ENCODE peak calls at places on chromosomes 1 and 21, in nine cellular contexts. One of them, this sample, is unnamed.

GRCh38 chr1:54768093-54768492 is 3.8 kb upstream of the PARS2 start:
- DNase-seq in IMR-90: peak; percentile 13
- DNase-seq in HCT116: no peak
- DNase-seq in stomach: peak; percentile 29
- DNase-seq in uterus: no peak
- DNase-seq in breast epithelium: no peak
- DNase-seq in right lobe of liver: no peak
- DNase-seq in prostate gland: no peak
- DNase-seq in esophagus squamous epithelium: no peak
- DNase-seq in this sample: no peak

GRCh38 chr1:117959364-117959763 is 29.8 kb downstream of the WDR3 start:
- DNase-seq in IMR-90: peak; percentile 45
- DNase-seq in HCT116: no peak
- DNase-seq in stomach: no peak
- DNase-seq in uterus: no peak
- DNase-seq in breast epithelium: no peak
- DNase-seq in right lobe of liver: no peak
- DNase-seq in prostate gland: no peak
- DNase-seq in esophagus squamous epithelium: no peak
- DNase-seq in this sample: no peak

GRCh38 chr21:41926068-41926806 is 27.6 kb downstream of the C2CD2 start:
- DNase-seq in IMR-90: peak; percentile 66
- DNase-seq in HCT116: no peak
- DNase-seq in stomach: peak; percentile 44
- DNase-seq in uterus: no peak
- DNase-seq in breast epithelium: peak; percentile 37
- DNase-seq in right lobe of liver: no peak
- DNase-seq in prostate gland: peak; percentile 35
- DNase-seq in esophagus squamous epithelium: no peak
- DNase-seq in this sample: no peak

GRCh38 chr1:27832762-27833161 is 2.2 kb downstream of the PPP1R8 start:
- DNase-seq in IMR-90: peak; percentile 62
- DNase-seq in HCT116: no peak
- DNase-seq in stomach: no peak
- DNase-seq in uterus: no peak
- DNase-seq in breast epithelium: no peak
- DNase-seq in right lobe of liver: no peak
- DNase-seq in prostate gland: no peak
- DNase-seq in esophagus squamous epithelium: no peak
- DNase-seq in this sample: no peak

GRCh38 chr1:202710070-202711025 is at the start of gene SYT2:
- DNase-seq in IMR-90: no peak
- DNase-seq in HCT116: no peak
- DNase-seq in stomach: peak; percentile 35
- DNase-seq in uterus: no peak
- DNase-seq in breast epithelium: no peak
- DNase-seq in right lobe of liver: peak; percentile 47
- DNase-seq in prostate gland: no peak
- DNase-seq in esophagus squamous epithelium: no peak
- DNase-seq in this sample: no peak

GRCh38 chr1:43405876-43406234 is 16.2 kb downstream of the SZT2 start:
- DNase-seq in IMR-90: no peak
- DNase-seq in HCT116: no peak
- DNase-seq in stomach: no peak
- DNase-seq in uterus: no peak
- DNase-seq in breast epithelium: no peak
- DNase-seq in right lobe of liver: no peak
- DNase-seq in prostate gland: no peak
- DNase-seq in esophagus squamous epithelium: no peak
- DNase-seq in this sample: no peak

GRCh38 chr1:228555074-228555989 is 68.2 kb downstream of the RNF187 start:
- DNase-seq in IMR-90: no peak
- DNase-seq in HCT116: no peak
- DNase-seq in stomach: no peak
- DNase-seq in uterus: no peak
- DNase-seq in breast epithelium: no peak
- DNase-seq in right lobe of liver: no peak
- DNase-seq in prostate gland: no peak
- DNase-seq in esophagus squamous epithelium: no peak
- DNase-seq in this sample: no peak

GRCh38 chr21:43826623-43826974 is 37.2 kb downstream of the RRP1 start:
- DNase-seq in IMR-90: no peak
- DNase-seq in HCT116: no peak
- DNase-seq in stomach: no peak
- DNase-seq in uterus: no peak
- DNase-seq in breast epithelium: no peak
- DNase-seq in right lobe of liver: no peak
- DNase-seq in prostate gland: no peak
- DNase-seq in esophagus squamous epithelium: no peak
- DNase-seq in this sample: peak; percentile 34

GRCh38 chr1:177383715-177384114 is 213.0 kb downstream of the BRINP2 start:
- DNase-seq in IMR-90: no peak
- DNase-seq in HCT116: no peak
- DNase-seq in stomach: no peak
- DNase-seq in uterus: no peak
- DNase-seq in breast epithelium: no peak
- DNase-seq in right lobe of liver: no peak
- DNase-seq in prostate gland: no peak
- DNase-seq in esophagus squamous epithelium: no peak
- DNase-seq in this sample: no peak

GRCh38 chr1:7372477-7373120 is 398.5 kb upstream of the VAMP3 start:
- DNase-seq in IMR-90: no peak
- DNase-seq in HCT116: no peak
- DNase-seq in stomach: no peak
- DNase-seq in uterus: no peak
- DNase-seq in breast epithelium: no peak
- DNase-seq in right lobe of liver: no peak
- DNase-seq in prostate gland: no peak
- DNase-seq in esophagus squamous epithelium: no peak
- DNase-seq in this sample: no peak

GRCh38 chr1:61082336-61083013 is at the start of gene NFIA:
- DNase-seq in IMR-90: peak; percentile 50
- DNase-seq in HCT116: peak; percentile 49
- DNase-seq in stomach: peak; percentile 67
- DNase-seq in uterus: peak; percentile 53
- DNase-seq in breast epithelium: peak; percentile 52
- DNase-seq in right lobe of liver: peak; percentile 65
- DNase-seq in prostate gland: no peak
- DNase-seq in esophagus squamous epithelium: no peak
- DNase-seq in this sample: peak; percentile 69

GRCh38 chr1:25675729-25676476 is 59.3 kb downstream of the MAN1C1 start:
- DNase-seq in IMR-90: no peak
- DNase-seq in HCT116: no peak
- DNase-seq in stomach: peak; percentile 40
- DNase-seq in uterus: no peak
- DNase-seq in breast epithelium: no peak
- DNase-seq in right lobe of liver: no peak
- DNase-seq in prostate gland: no peak
- DNase-seq in esophagus squamous epithelium: no peak
- DNase-seq in this sample: no peak

GRCh38 chr1:31828341-31828740 is 12.5 kb upstream of the SPOCD1 start:
- DNase-seq in IMR-90: no peak
- DNase-seq in HCT116: no peak
- DNase-seq in stomach: no peak
- DNase-seq in uterus: no peak
- DNase-seq in breast epithelium: no peak
- DNase-seq in right lobe of liver: no peak
- DNase-seq in prostate gland: no peak
- DNase-seq in esophagus squamous epithelium: no peak
- DNase-seq in this sample: no peak

GRCh38 chr1:9900142-9901043 is 9.7 kb downstream of the CTNNBIP1 start:
- DNase-seq in IMR-90: no peak
- DNase-seq in HCT116: no peak
- DNase-seq in stomach: peak; percentile 86
- DNase-seq in uterus: no peak
- DNase-seq in breast epithelium: no peak
- DNase-seq in right lobe of liver: peak; percentile 75
- DNase-seq in prostate gland: peak; percentile 78
- DNase-seq in esophagus squamous epithelium: peak; percentile 12
- DNase-seq in this sample: peak; percentile 26

GRCh38 chr1:85815906-85816305 is 107.7 kb upstream of the ZNHIT6 start:
- DNase-seq in IMR-90: no peak
- DNase-seq in HCT116: no peak
- DNase-seq in stomach: no peak
- DNase-seq in uterus: no peak
- DNase-seq in breast epithelium: no peak
- DNase-seq in right lobe of liver: peak; percentile 21
- DNase-seq in prostate gland: no peak
- DNase-seq in esophagus squamous epithelium: no peak
- DNase-seq in this sample: peak; percentile 33

GRCh38 chr1:64685942-64686341 is 58.9 kb upstream of the RAVER2 start:
- DNase-seq in IMR-90: no peak
- DNase-seq in HCT116: no peak
- DNase-seq in stomach: no peak
- DNase-seq in uterus: no peak
- DNase-seq in breast epithelium: no peak
- DNase-seq in right lobe of liver: no peak
- DNase-seq in prostate gland: no peak
- DNase-seq in esophagus squamous epithelium: no peak
- DNase-seq in this sample: no peak

GRCh38 chr1:89566761-89567174 is 42.1 kb downstream of the LRRC8B start:
- DNase-seq in IMR-90: peak; percentile 13
- DNase-seq in HCT116: no peak
- DNase-seq in stomach: no peak
- DNase-seq in uterus: no peak
- DNase-seq in breast epithelium: no peak
- DNase-seq in right lobe of liver: peak; percentile 65
- DNase-seq in prostate gland: no peak
- DNase-seq in esophagus squamous epithelium: no peak
- DNase-seq in this sample: peak; percentile 32

GRCh38 chr1:2564815-2565415 is 8.7 kb downstream of the TNFRSF14 start:
- DNase-seq in IMR-90: no peak
- DNase-seq in HCT116: no peak
- DNase-seq in stomach: no peak
- DNase-seq in uterus: no peak
- DNase-seq in breast epithelium: no peak
- DNase-seq in right lobe of liver: no peak
- DNase-seq in prostate gland: no peak
- DNase-seq in esophagus squamous epithelium: no peak
- DNase-seq in this sample: no peak
- TF ChIP-seq POLR2A in IMR-90: no peak
- TF ChIP-seq POLR2A in HCT116: no peak
- TF ChIP-seq POLR2A in stomach: no peak
- TF ChIP-seq POLR2A in uterus: no peak
- TF ChIP-seq POLR2A in breast epithelium: no peak
- TF ChIP-seq POLR2A in right lobe of liver: no peak
- TF ChIP-seq POLR2A in prostate gland: no peak
- TF ChIP-seq POLR2A in esophagus squamous epithelium: no peak
- TF ChIP-seq POLR2A in this sample: no peak

DNA sequence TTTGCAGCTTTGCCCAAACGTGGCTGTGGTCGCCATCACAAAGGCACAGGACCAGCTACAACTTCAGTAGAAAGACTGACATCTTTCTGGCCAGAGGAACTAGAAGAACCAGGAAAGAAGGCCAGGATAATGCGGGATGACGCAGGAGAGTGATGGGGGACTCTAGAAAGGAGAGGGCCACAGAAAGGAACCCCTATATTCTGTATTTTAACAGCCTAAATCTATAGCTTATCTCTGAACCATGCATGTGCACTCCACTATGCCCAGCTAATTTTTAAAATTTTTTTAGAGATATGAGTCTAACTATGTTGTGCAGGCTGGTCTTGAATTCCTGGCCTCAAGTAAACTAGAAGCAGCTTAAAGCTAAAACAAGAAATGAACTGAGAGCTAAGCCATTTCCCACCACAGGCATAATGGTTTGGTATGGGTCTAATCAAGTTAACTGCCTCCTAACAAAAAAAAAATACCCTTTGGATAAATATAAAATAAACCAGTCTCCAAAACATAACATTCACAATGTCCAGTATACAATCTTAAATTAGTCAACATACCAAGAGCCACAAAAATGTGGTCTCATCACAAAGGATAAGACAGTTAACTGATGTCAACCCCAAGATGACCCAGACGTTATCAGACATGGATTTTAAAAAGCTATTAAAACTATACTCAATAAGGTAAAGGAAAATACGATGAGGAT is 18.0 kb downstream of the LTN1 start:
- DNase-seq in IMR-90: no peak
- DNase-seq in HCT116: no peak
- DNase-seq in stomach: no peak
- DNase-seq in uterus: no peak
- DNase-seq in breast epithelium: no peak
- DNase-seq in right lobe of liver: no peak
- DNase-seq in prostate gland: no peak
- DNase-seq in esophagus squamous epithelium: no peak
- DNase-seq in this sample: no peak
- H3K36me3 ChIP-seq in IMR-90: peaks cover 17% of the 10 kb centered on the region
- H3K36me3 ChIP-seq in HCT116: peaks cover 22% of the 10 kb centered on the region
- H3K36me3 ChIP-seq in stomach: peaks cover 94% of the 10 kb centered on the region
- H3K36me3 ChIP-seq in uterus: no peaks in the 10 kb centered on the region
- H3K36me3 ChIP-seq in breast epithelium: no peaks in the 10 kb centered on the region
- H3K36me3 ChIP-seq in right lobe of liver: peaks cover 47% of the 10 kb centered on the region
- H3K36me3 ChIP-seq in prostate gland: no peaks in the 10 kb centered on the region
- H3K36me3 ChIP-seq in esophagus squamous epithelium: peaks cover 100% of the 10 kb centered on the region
- H3K36me3 ChIP-seq in this sample: peaks cover 26% of the 10 kb centered on the region

GRCh38 chr1:24351918-24352637 is 32.9 kb downstream of the GRHL3 start:
- DNase-seq in IMR-90: peak; percentile 73
- DNase-seq in HCT116: no peak
- DNase-seq in stomach: no peak
- DNase-seq in uterus: no peak
- DNase-seq in breast epithelium: no peak
- DNase-seq in right lobe of liver: no peak
- DNase-seq in prostate gland: no peak
- DNase-seq in esophagus squamous epithelium: no peak
- DNase-seq in this sample: no peak
- H3K4me3 ChIP-seq in IMR-90: no peak overlapping the region
- H3K4me3 ChIP-seq in HCT116: no peak overlapping the region
- H3K4me3 ChIP-seq in stomach: no peak overlapping the region
- H3K4me3 ChIP-seq in uterus: no peak overlapping the region
- H3K4me3 ChIP-seq in breast epithelium: no peak overlapping the region
- H3K4me3 ChIP-seq in right lobe of liver: no peak overlapping the region
- H3K4me3 ChIP-seq in prostate gland: no peak overlapping the region
- H3K4me3 ChIP-seq in esophagus squamous epithelium: no peak overlapping the region
- H3K4me3 ChIP-seq in this sample: no peak overlapping the region

GRCh38 chr1:16366722-16367257 is at the start of gene SZRD1:
- DNase-seq in IMR-90: peak; percentile 99
- DNase-seq in HCT116: peak; percentile 98
- DNase-seq in stomach: peak; percentile 99
- DNase-seq in uterus: peak; percentile 98
- DNase-seq in breast epithelium: peak; percentile 96
- DNase-seq in right lobe of liver: peak; percentile 96
- DNase-seq in prostate gland: peak; percentile 98
- DNase-seq in esophagus squamous epithelium: peak; percentile 95
- DNase-seq in this sample: peak; percentile 98

GRCh38 chr1:16371725-16372124 is 4.7 kb downstream of the SZRD1 start:
- DNase-seq in IMR-90: peak; percentile 65
- DNase-seq in HCT116: no peak
- DNase-seq in stomach: no peak
- DNase-seq in uterus: no peak
- DNase-seq in breast epithelium: no peak
- DNase-seq in right lobe of liver: no peak
- DNase-seq in prostate gland: no peak
- DNase-seq in esophagus squamous epithelium: no peak
- DNase-seq in this sample: no peak

GRCh38 chr1:16369821-16370220 is 2.8 kb downstream of the SZRD1 start:
- DNase-seq in IMR-90: no peak
- DNase-seq in HCT116: no peak
- DNase-seq in stomach: no peak
- DNase-seq in uterus: no peak
- DNase-seq in breast epithelium: no peak
- DNase-seq in right lobe of liver: no peak
- DNase-seq in prostate gland: no peak
- DNase-seq in esophagus squamous epithelium: no peak
- DNase-seq in this sample: no peak

GRCh38 chr1:16367968-16368910 is 1.2 kb downstream of the SZRD1 start:
- DNase-seq in IMR-90: peak; percentile 60
- DNase-seq in HCT116: no peak
- DNase-seq in stomach: no peak
- DNase-seq in uterus: no peak
- DNase-seq in breast epithelium: no peak
- DNase-seq in right lobe of liver: no peak
- DNase-seq in prostate gland: no peak
- DNase-seq in esophagus squamous epithelium: no peak
- DNase-seq in this sample: no peak

GRCh38 chr1:16367258-16367967 is 371 bp downstream of the SZRD1 start:
- DNase-seq in IMR-90: peak; percentile 85
- DNase-seq in HCT116: peak; percentile 65
- DNase-seq in stomach: peak; percentile 74
- DNase-seq in uterus: peak; percentile 84
- DNase-seq in breast epithelium: peak; percentile 66
- DNase-seq in right lobe of liver: peak; percentile 84
- DNase-seq in prostate gland: peak; percentile 81
- DNase-seq in esophagus squamous epithelium: peak; percentile 68
- DNase-seq in this sample: peak; percentile 68
- TF ChIP-seq POLR2A in IMR-90: peak; percentile 79
- TF ChIP-seq POLR2A in HCT116: peak; percentile 54
- TF ChIP-seq POLR2A in stomach: peak; percentile 71
- TF ChIP-seq POLR2A in uterus: peak; percentile 92
- TF ChIP-seq POLR2A in breast epithelium: peak; percentile 92
- TF ChIP-seq POLR2A in right lobe of liver: peak; percentile 84
- TF ChIP-seq POLR2A in prostate gland: peak; percentile 79
- TF ChIP-seq POLR2A in esophagus squamous epithelium: peak; percentile 74
- TF ChIP-seq POLR2A in this sample: peak; percentile 97

This sample was measured in gastrocnemius medialis.